ENCODE peak calls at places on chromosome 9, in six cellular contexts. H, V, Z, J, L and K are unnamed samples.

GRCh38 chr9:121767176-121767769 is 115.8 kb downstream of the DAB2IP start:
- DNase-seq in H (no peak), V (no peak), Z (no peak), J (no peak), L (no peak), K (no peak)

GRCh38 chr9:112793213-112793810 is 42.8 kb downstream of the SNX30 start:
- DNase-seq in Z (peak; percentile 30), H (peak; percentile 72), L (peak; percentile 54), V (peak; percentile 57), J (peak; percentile 89), K (peak; percentile 92)

GRCh38 chr9:109335121-109335520 is 14.3 kb upstream of the EPB41L4B start:
- DNase-seq in L (no peak), H (no peak), Z (no peak), J (no peak), V (no peak), K (no peak)

GRCh38 chr9:94974154-94974860 is 247.8 kb downstream of the AOPEP start:
- DNase-seq in H (no peak), V (no peak), L (no peak), J (no peak), Z (no peak), K (no peak)

GRCh38 chr9:5326187-5326586 is 13.5 kb downstream of the RLN1 start:
- DNase-seq in L (no peak), Z (no peak), V (no peak), J (no peak), H (no peak), K (no peak)

GRCh38 chr9:77521091-77521490 is 127.0 kb downstream of the GNA14 start:
- DNase-seq in V (no peak), J (no peak), Z (no peak), L (no peak), H (no peak), K (no peak)

GRCh38 chr9:135792268-135793128 is 90.5 kb downstream of the KCNT1 start:
- DNase-seq in L (no peak), H (no peak), Z (no peak), V (no peak), J (no peak), K (no peak)

GRCh38 chr9:4141201-4141750 is 158.6 kb downstream of the GLIS3 start:
- DNase-seq in V (no peak), L (no peak), Z (no peak), H (no peak), J (no peak), K (no peak)

GRCh38 chr9:129385615-129385934 is 207.5 kb upstream of the IER5L start:
- DNase-seq in J (no peak), V (no peak), H (no peak), Z (no peak), L (no peak), K (no peak)

GRCh38 chr9:137007060-137007815 is 10.9 kb upstream of the CLIC3 start:
- DNase-seq in H (no peak), L (no peak), J (no peak), V (no peak), Z (no peak), K (no peak)

GRCh38 chr9:77876091-77876490 is 155.5 kb downstream of the GNAQ start:
- DNase-seq in J (no peak), Z (no peak), L (peak; percentile 35), V (no peak), H (no peak), K (no peak)

GRCh38 chr9:105457560-105458294 is 9.9 kb downstream of the FSD1L start:
- DNase-seq in H (no peak), L (no peak), J (no peak), V (no peak), Z (no peak), K (no peak)

GRCh38 chr9:17531642-17532254 is 47.1 kb upstream of the SH3GL2 start:
- DNase-seq in H (peak; percentile 45), V (peak; percentile 21), Z (no peak), L (peak; percentile 73), J (no peak), K (peak; percentile 79)

GRCh38 chr9:134621558-134622110 is 20.0 kb upstream of the COL5A1 start:
- DNase-seq in J (peak; percentile 18), V (no peak), L (no peak), Z (no peak), H (no peak), K (no peak)

GRCh38 chr9:135582966-135583685 is 21.6 kb downstream of the PAEP start:
- DNase-seq in L (no peak), Z (no peak), H (no peak), V (no peak), J (peak; percentile 21), K (no peak)

GRCh38 chr9:112541690-112542089 is 55.1 kb downstream of the KIAA1958 start:
- DNase-seq in J (no peak), H (no peak), V (no peak), Z (no peak), L (no peak), K (no peak)

GRCh38 chr9:107615325-107615724 is 125.8 kb upstream of the KLF4 start:
- DNase-seq in L (peak; percentile 65), V (no peak), J (no peak), Z (no peak), H (no peak), K (no peak)

GRCh38 chr9:136409557-136410455 is 608 bp downstream of the ENTR1 start:
- DNase-seq in V (peak; percentile 13), Z (no peak), H (peak; percentile 63), J (peak; percentile 67), L (peak; percentile 60), K (peak; percentile 74)

GRCh38 chr9:34119713-34120112 is 6.8 kb downstream of the DCAF12 start:
- DNase-seq in Z (no peak), H (no peak), J (no peak), L (no peak), V (no peak), K (no peak)

GRCh38 chr9:83041771-83042170 is 21.2 kb downstream of the RASEF start:
- DNase-seq in J (no peak), V (no peak), H (no peak), Z (no peak), L (no peak), K (peak; percentile 6)

GRCh38 chr9:133621868-133622267 is 12.7 kb upstream of the FAM163B start:
- DNase-seq in L (no peak), J (no peak), Z (no peak), H (no peak), V (no peak), K (no peak)

GRCh38 chr9:38529317-38529716 is 91.1 kb downstream of the ANKRD18A start:
- DNase-seq in V (no peak), Z (no peak), L (no peak), J (no peak), H (no peak), K (no peak)

GRCh38 chr9:130276121-130276520 is 10.6 kb downstream of the HMCN2 start:
- DNase-seq in V (no peak), J (no peak), H (no peak), Z (peak; percentile 78), L (no peak), K (no peak)

GRCh38 chr9:81623778-81624177 is 65.6 kb downstream of the TLE1 start:
- DNase-seq in H (no peak), V (no peak), Z (no peak), J (no peak), L (no peak), K (no peak)

GRCh38 chr9:133768371-133768858 is 30.3 kb upstream of the SARDH start:
- DNase-seq in V (no peak), J (peak; percentile 26), Z (no peak), L (no peak), H (no peak), K (no peak)

GRCh38 chr9:76654575-76654974 is 109.7 kb upstream of the PCA3 start:
- DNase-seq in H (no peak), V (no peak), L (no peak), J (no peak), Z (peak; percentile 88), K (no peak)

GRCh38 chr9:6134661-6135177 is 80.9 kb upstream of the IL33 start:
- DNase-seq in Z (no peak), L (no peak), J (no peak), V (no peak), H (no peak), K (no peak)